ENCODE peak calls at places on chromosomes 6 and 20, in nine cellular contexts. W is sigmoid colon; X is kidney epithelial cell; S is cardiac muscle cell; V is astrocyte; T is IMR-90; B is CD8-positive, alpha-beta T cell; U is mesenchymal stem cell; G is Panc1. L is an unnamed sample.

GRCh38 chr6:33749401-33749800 is 2.7 kb upstream of the IP6K3 start:
- DNase-seq in S (no peak), W (no peak), T (no peak), B (no peak), X (no peak), V (no peak), U (no peak), G (no peak), L (no peak)

GRCh38 chr6:168574699-168575195 is 133.8 kb downstream of the SMOC2 start:
- DNase-seq in W (peak; percentile 93), S (peak; percentile 61), X (no peak), B (no peak), G (no peak), T (no peak), U (no peak), V (no peak), L (peak; percentile 70)

GRCh38 chr6:52547647-52548352 is 29.1 kb downstream of the TRAM2 start:
- DNase-seq in W (no peak), V (peak; percentile 65), G (no peak), B (no peak), X (no peak), U (peak; percentile 77), S (peak; percentile 53), T (peak; percentile 75), L (no peak)

GRCh38 chr6:90350689-90351554 is 54.3 kb upstream of the BACH2 start:
- DNase-seq in B (peak; percentile 14), S (no peak), U (no peak), G (no peak), V (no peak), W (no peak), X (no peak), T (peak; percentile 17), L (no peak)

GRCh38 chr6:37919417-37920157 is 100.1 kb downstream of the ZFAND3 start:
- DNase-seq in V (peak; percentile 77), B (no peak), G (no peak), T (peak; percentile 92), U (peak; percentile 74), S (peak; percentile 70), X (no peak), W (no peak), L (no peak)

GRCh38 chr6:28880894-28881780 is 42.6 kb downstream of the TRIM27 start:
- DNase-seq in W (peak; percentile 82), U (peak; percentile 76), S (peak; percentile 80), V (peak; percentile 34), G (no peak), T (peak; percentile 75), B (peak; percentile 47), X (no peak), L (peak; percentile 70)

GRCh38 chr6:10140824-10141223 is 274.1 kb downstream of the TFAP2A start:
- DNase-seq in B (no peak), T (no peak), X (no peak), W (no peak), G (no peak), U (no peak), V (no peak), S (peak; percentile 13), L (no peak)

GRCh38 chr20:62087227-62087626 is 21.5 kb upstream of the TAF4 start:
- DNase-seq in S (no peak), U (peak; percentile 18), T (no peak), V (no peak), X (no peak), G (no peak), B (no peak), W (no peak), L (peak; percentile 62)

GRCh38 chr6:156727715-156728385 is 49.3 kb upstream of the ARID1B start:
- DNase-seq in B (no peak), T (no peak), G (no peak), W (no peak), V (no peak), U (no peak), S (no peak), X (no peak), L (no peak)

GRCh38 chr6:169592558-169592957 is 109.3 kb downstream of the WDR27 start:
- DNase-seq in G (no peak), B (no peak), T (peak; percentile 79), X (no peak), S (peak; percentile 81), W (no peak), V (peak; percentile 89), U (peak; percentile 61), L (no peak)

GRCh38 chr6:164749126-164749758 is 560.2 kb downstream of the C6orf118 start:
- DNase-seq in W (no peak), T (no peak), G (no peak), U (peak; percentile 13), X (peak; percentile 48), B (no peak), S (peak; percentile 55), V (peak; percentile 94), L (no peak)

GRCh38 chr6:136090929-136091328 is 159.2 kb downstream of the MTFR2 start:
- DNase-seq in T (no peak), X (no peak), G (no peak), B (no peak), U (no peak), S (no peak), W (no peak), V (no peak), L (no peak)

GRCh38 chr6:14431375-14432330 is 314.1 kb downstream of the CD83 start:
- DNase-seq in S (no peak), W (no peak), B (no peak), T (no peak), V (no peak), G (no peak), U (no peak), X (no peak), L (no peak)

DNA sequence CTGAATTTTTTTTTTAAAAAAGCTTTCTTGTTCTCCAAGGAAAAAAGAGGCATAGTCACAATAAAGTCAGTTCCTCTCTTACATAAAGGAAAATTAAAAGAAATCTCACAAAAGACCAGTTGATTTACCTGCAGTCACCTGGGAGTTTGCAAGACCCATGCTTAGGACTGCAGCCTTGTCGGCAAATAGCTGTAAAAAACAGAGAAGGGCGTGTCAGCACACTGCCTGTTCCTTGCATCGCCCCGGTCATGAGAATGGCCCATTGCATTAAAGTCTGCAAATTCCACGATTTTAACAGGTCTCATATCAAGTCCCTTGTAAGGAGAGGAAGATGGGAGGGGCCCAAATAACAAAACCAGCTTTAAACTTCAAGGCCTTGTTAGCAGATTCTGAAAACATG is 17.5 kb downstream of the JAG1 start:
- DNase-seq in V (no peak), B (no peak), S (no peak), W (peak; percentile 13), G (no peak), X (no peak), U (no peak), T (no peak), L (no peak)
- H3K36me3 ChIP-seq in V (peaks cover 34% of the 10 kb centered on the region), B (no peaks in the 10 kb centered on the region), S (peaks cover 18% of the 10 kb centered on the region), W (peaks cover 7% of the 10 kb centered on the region), G (peaks cover 3% of the 10 kb centered on the region), X (peaks cover 6% of the 10 kb centered on the region), U (peaks cover 78% of the 10 kb centered on the region), T (peaks cover 66% of the 10 kb centered on the region), L (peaks cover 18% of the 10 kb centered on the region)

GRCh38 chr20:37385176-37385575 is 39.2 kb downstream of the SRC start:
- DNase-seq in V (no peak), U (no peak), B (no peak), W (no peak), T (no peak), G (no peak), S (no peak), X (no peak), L (peak; percentile 33)

GRCh38 chr20:37384683-37385174 is 38.8 kb downstream of the SRC start:
- DNase-seq in T (peak; percentile 38), X (no peak), B (peak; percentile 69), U (peak; percentile 46), G (no peak), W (peak; percentile 84), S (peak; percentile 58), V (no peak), L (peak; percentile 97)

GRCh38 chr20:37386505-37387201 is 40.7 kb downstream of the SRC start:
- DNase-seq in V (no peak), X (no peak), B (no peak), G (no peak), U (no peak), T (no peak), S (no peak), W (peak; percentile 61), L (peak; percentile 42)

GRCh38 chr20:37387519-37388269 is 41.8 kb downstream of the SRC start:
- DNase-seq in W (peak; percentile 54), V (no peak), B (no peak), G (no peak), X (no peak), T (no peak), U (no peak), S (no peak), L (peak; percentile 33)

DNA sequence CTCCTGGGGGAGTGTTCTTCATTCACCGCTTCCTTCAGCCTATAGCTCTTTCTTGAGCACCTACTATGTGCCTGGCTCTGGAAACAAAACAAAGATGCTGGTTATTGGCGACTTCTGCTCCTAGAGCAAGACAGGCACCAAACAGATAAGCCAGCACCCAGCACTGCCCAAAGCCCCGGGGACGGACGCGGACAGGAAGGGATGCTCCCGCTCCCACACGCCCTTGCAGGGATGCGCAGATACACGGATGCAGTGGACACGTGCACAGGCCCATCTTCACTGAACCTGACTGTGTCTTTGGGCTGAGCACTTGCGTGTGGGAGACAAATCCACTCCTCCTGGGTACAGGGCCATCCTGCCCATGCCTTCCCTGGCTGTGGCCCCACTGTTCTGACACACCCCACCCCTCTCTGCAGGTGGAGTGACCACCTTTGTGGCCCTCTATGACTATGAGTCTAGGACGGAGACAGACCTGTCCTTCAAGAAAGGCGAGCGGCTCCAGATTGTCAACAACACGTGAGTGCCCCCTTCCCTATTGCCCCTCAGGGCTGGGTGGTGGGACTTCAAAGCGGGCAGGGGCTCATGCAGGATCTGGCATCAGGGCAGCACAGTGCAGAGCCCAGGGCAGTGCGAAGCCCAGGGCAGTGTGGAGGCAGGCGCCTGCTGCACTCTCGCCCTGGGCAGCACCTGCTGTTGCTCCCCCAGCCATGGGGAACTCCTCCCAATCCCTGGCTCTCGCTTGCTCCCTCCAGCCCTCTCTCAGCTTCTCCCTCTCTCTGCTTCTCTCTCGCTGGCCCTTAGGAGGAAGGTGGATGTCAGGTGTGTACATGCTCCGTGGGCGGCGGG is 39.9 kb downstream of the SRC start:
- DNase-seq in G (no peak), U (no peak), B (no peak), X (no peak), T (no peak), V (no peak), W (peak; percentile 60), S (no peak), L (peak; percentile 25)
- H3K36me3 ChIP-seq in G (no peaks in the 10 kb centered on the region), U (peaks cover 38% of the 10 kb centered on the region), B (no peaks in the 10 kb centered on the region), X (peaks cover 8% of the 10 kb centered on the region), T (peaks cover 36% of the 10 kb centered on the region), V (no peaks in the 10 kb centered on the region), W (peaks cover 42% of the 10 kb centered on the region), S (no peaks in the 10 kb centered on the region), L (peaks cover 11% of the 10 kb centered on the region)

DNA sequence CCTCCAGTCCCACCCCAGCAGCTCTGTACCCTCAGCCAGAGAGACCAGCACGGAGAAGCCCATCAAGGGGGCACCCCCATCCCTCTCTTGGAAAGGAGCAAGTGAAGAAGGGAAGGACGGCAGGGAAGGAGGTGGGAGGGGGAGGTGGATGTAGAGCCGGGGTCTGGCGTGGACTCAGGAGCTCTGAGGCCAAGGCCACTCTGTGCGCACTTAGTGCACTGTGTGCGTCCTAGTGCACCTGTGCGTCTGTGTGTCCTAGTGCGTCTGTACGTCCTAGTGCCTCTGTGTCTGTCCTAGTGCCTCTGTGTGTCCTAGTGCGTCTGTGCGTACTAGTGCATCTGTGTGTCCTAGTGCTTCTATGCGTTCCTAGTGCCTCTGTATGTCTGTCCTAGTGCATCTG is 54.2 kb downstream of the DSTN start:
- DNase-seq in U (no peak), T (no peak), B (no peak), G (no peak), W (peak; percentile 27), X (no peak), V (no peak), S (no peak), L (peak; percentile 47)
- H3K36me3 ChIP-seq in U (peaks cover 98% of the 10 kb centered on the region), T (peaks cover 97% of the 10 kb centered on the region), B (no peaks in the 10 kb centered on the region), G (no peaks in the 10 kb centered on the region), W (peaks cover 65% of the 10 kb centered on the region), X (peaks cover 5% of the 10 kb centered on the region), V (peaks cover 36% of the 10 kb centered on the region), S (peaks cover 35% of the 10 kb centered on the region), L (peaks cover 46% of the 10 kb centered on the region)

GRCh38 chr6:515267-515666 is 123.7 kb downstream of the IRF4 start:
- DNase-seq in G (no peak), V (no peak), X (no peak), S (no peak), W (no peak), T (no peak), U (no peak), B (no peak), L (peak; percentile 41)
- H3K36me3 ChIP-seq in G (no peaks in the 10 kb centered on the region), V (no peaks in the 10 kb centered on the region), X (no peaks in the 10 kb centered on the region), S (no peaks in the 10 kb centered on the region), W (no peaks in the 10 kb centered on the region), T (peaks cover 13% of the 10 kb centered on the region), U (peaks cover 13% of the 10 kb centered on the region), B (no peaks in the 10 kb centered on the region), L (no peaks in the 10 kb centered on the region)